ENCODE peak calls at places on chromosome 5, in six cellular contexts. X is activated T-helper 1 cell treated with Interleukin-2 at 50 U/mL for 16 hours; U is pancreas; M is neural crest cell; B is activated CD4-positive, CD25-positive, alpha-beta regulatory T cell; O is breast epithelium. S is an unnamed sample.

GRCh38 chr5:65695162-65695755 is 26.6 kb downstream of the SGTB start:
- DNase-seq in X (no peak), U (no peak), M (no peak), B (no peak), O (no peak), S (no peak)

GRCh38 chr5:157442989-157443619 is 16.9 kb upstream of the NIPAL4 start:
- DNase-seq in X (no peak), U (no peak), M (no peak), B (no peak), O (no peak), S (no peak)

GRCh38 chr5:14054965-14055963 is 87.9 kb upstream of the TRIO start:
- DNase-seq in X (no peak), U (no peak), M (no peak), B (no peak), O (no peak), S (no peak)

GRCh38 chr5:8848362-8848761 is 697.5 kb downstream of the SEMA5A start:
- DNase-seq in X (no peak), U (no peak), M (no peak), B (no peak), O (no peak), S (no peak)

GRCh38 chr5:127568166-127568565 is 50.7 kb downstream of the PRRC1 start:
- DNase-seq in X (no peak), U (no peak), M (no peak), B (no peak), O (no peak), S (no peak)

GRCh38 chr5:57335092-57335491 is 147.5 kb downstream of the ACTBL2 start:
- DNase-seq in X (no peak), U (no peak), M (no peak), B (no peak), O (no peak), S (no peak)

GRCh38 chr5:177491429-177491945 is 5.9 kb downstream of the PDLIM7 start:
- DNase-seq in X (no peak), U (no peak), M (peak), B (no peak), O (no peak), S (no peak)

GRCh38 chr5:132095077-132095744 is 21.6 kb downstream of the CSF2 start:
- DNase-seq in X (no peak), U (no peak), M (no peak), B (no peak), O (no peak), S (no peak)

GRCh38 chr5:69007726-69008368 is 86.0 kb upstream of the SLC30A5 start:
- DNase-seq in X (peak), U (peak), M (peak), B (peak), O (peak), S (peak)

GRCh38 chr5:148259288-148259687 is 9.3 kb upstream of the SPINK13 start:
- DNase-seq in X (no peak), U (no peak), M (no peak), B (no peak), O (no peak), S (no peak)

S was measured in stimulated activated CD4-positive, alpha-beta T cell treated with anti-CD3 and anti-CD28 coated beads, Interleukin-15, amount 100 ng/mL, for 1 hour.